ENCODE peak calls at places on chromosomes 12 and 14, in six cellular contexts. One of them, this sample, is unnamed.

GRCh38 chr12:106954462-106955376 is 988 bp upstream of the TMEM263 start:
- DNase-seq in left ventricle myocardium inferior: peak; percentile 39
- DNase-seq in uterus: peak; percentile 52
- DNase-seq in astrocyte of the spinal cord: no peak
- DNase-seq in aorta: peak; percentile 64
- DNase-seq in stomach: no peak
- DNase-seq in this sample: peak; percentile 82

GRCh38 chr14:86540636-86541247 is 1010.8 kb downstream of the FLRT2 start:
- DNase-seq in left ventricle myocardium inferior: no peak
- DNase-seq in uterus: no peak
- DNase-seq in astrocyte of the spinal cord: no peak
- DNase-seq in aorta: no peak
- DNase-seq in stomach: no peak
- DNase-seq in this sample: no peak

GRCh38 chr12:9792961-9793617 is 32.4 kb upstream of the CD69 start:
- DNase-seq in left ventricle myocardium inferior: no peak
- DNase-seq in uterus: no peak
- DNase-seq in astrocyte of the spinal cord: peak; percentile 41
- DNase-seq in aorta: no peak
- DNase-seq in stomach: no peak
- DNase-seq in this sample: no peak

GRCh38 chr14:20794644-20795369 is 7.8 kb downstream of the RNASE1 start:
- DNase-seq in left ventricle myocardium inferior: no peak
- DNase-seq in uterus: no peak
- DNase-seq in astrocyte of the spinal cord: no peak
- DNase-seq in aorta: no peak
- DNase-seq in stomach: no peak
- DNase-seq in this sample: no peak

GRCh38 chr12:105335856-105336255 is 5.4 kb downstream of the C12orf75 start:
- DNase-seq in left ventricle myocardium inferior: no peak
- DNase-seq in uterus: no peak
- DNase-seq in astrocyte of the spinal cord: no peak
- DNase-seq in aorta: no peak
- DNase-seq in stomach: no peak
- DNase-seq in this sample: no peak

GRCh38 chr12:120903382-120903817 is 758 bp downstream of the SPPL3 start:
- DNase-seq in left ventricle myocardium inferior: peak; percentile 64
- DNase-seq in uterus: peak; percentile 38
- DNase-seq in astrocyte of the spinal cord: peak; percentile 9
- DNase-seq in aorta: peak; percentile 78
- DNase-seq in stomach: peak; percentile 57
- DNase-seq in this sample: peak; percentile 90

GRCh38 chr12:127785535-127785934 is 481.4 kb upstream of the TMEM132C start:
- DNase-seq in left ventricle myocardium inferior: no peak
- DNase-seq in uterus: peak; percentile 23
- DNase-seq in astrocyte of the spinal cord: peak; percentile 76
- DNase-seq in aorta: no peak
- DNase-seq in stomach: no peak
- DNase-seq in this sample: no peak

GRCh38 chr12:113142173-113142885 is 6.8 kb upstream of the RASAL1 start:
- DNase-seq in left ventricle myocardium inferior: peak; percentile 44
- DNase-seq in uterus: no peak
- DNase-seq in astrocyte of the spinal cord: no peak
- DNase-seq in aorta: peak; percentile 80
- DNase-seq in stomach: peak; percentile 68
- DNase-seq in this sample: peak; percentile 92

GRCh38 chr12:79183003-79183402 is 318.4 kb downstream of the SYT1 start:
- DNase-seq in left ventricle myocardium inferior: no peak
- DNase-seq in uterus: no peak
- DNase-seq in astrocyte of the spinal cord: no peak
- DNase-seq in aorta: no peak
- DNase-seq in stomach: no peak
- DNase-seq in this sample: no peak

GRCh38 chr12:34394211-34395055 is 372.1 kb downstream of the ALG10 start:
- DNase-seq in left ventricle myocardium inferior: peak; percentile 6
- DNase-seq in uterus: peak; percentile 6
- DNase-seq in astrocyte of the spinal cord: no peak
- DNase-seq in aorta: peak; percentile 26
- DNase-seq in stomach: peak; percentile 13
- DNase-seq in this sample: peak; percentile 35

GRCh38 chr12:115698257-115698656 is 579.2 kb downstream of the MED13L start:
- DNase-seq in left ventricle myocardium inferior: no peak
- DNase-seq in uterus: no peak
- DNase-seq in astrocyte of the spinal cord: no peak
- DNase-seq in aorta: no peak
- DNase-seq in stomach: no peak
- DNase-seq in this sample: no peak

GRCh38 chr12:95259368-95259767 is 41.8 kb downstream of the VEZT start:
- DNase-seq in left ventricle myocardium inferior: no peak
- DNase-seq in uterus: no peak
- DNase-seq in astrocyte of the spinal cord: no peak
- DNase-seq in aorta: no peak
- DNase-seq in stomach: no peak
- DNase-seq in this sample: no peak

GRCh38 chr14:39181693-39182047 is 6.6 kb downstream of the PNN start:
- DNase-seq in left ventricle myocardium inferior: no peak
- DNase-seq in uterus: no peak
- DNase-seq in astrocyte of the spinal cord: no peak
- DNase-seq in aorta: no peak
- DNase-seq in stomach: no peak
- DNase-seq in this sample: no peak

GRCh38 chr12:68001486-68002466 is 12.5 kb downstream of the IFNG-AS1 start:
- DNase-seq in left ventricle myocardium inferior: no peak
- DNase-seq in uterus: no peak
- DNase-seq in astrocyte of the spinal cord: peak; percentile 4
- DNase-seq in aorta: no peak
- DNase-seq in stomach: no peak
- DNase-seq in this sample: no peak

GRCh38 chr12:107984973-107985372 is 144.1 kb upstream of the WSCD2 start:
- DNase-seq in left ventricle myocardium inferior: no peak
- DNase-seq in uterus: no peak
- DNase-seq in astrocyte of the spinal cord: no peak
- DNase-seq in aorta: no peak
- DNase-seq in stomach: no peak
- DNase-seq in this sample: no peak

GRCh38 chr14:22479132-22479531 is 109.9 kb downstream of the DAD1 start:
- DNase-seq in left ventricle myocardium inferior: no peak
- DNase-seq in uterus: no peak
- DNase-seq in astrocyte of the spinal cord: no peak
- DNase-seq in aorta: no peak
- DNase-seq in stomach: no peak
- DNase-seq in this sample: no peak

GRCh38 chr14:22479781-22480464 is 109.1 kb downstream of the DAD1 start:
- DNase-seq in left ventricle myocardium inferior: no peak
- DNase-seq in uterus: no peak
- DNase-seq in astrocyte of the spinal cord: no peak
- DNase-seq in aorta: no peak
- DNase-seq in stomach: no peak
- DNase-seq in this sample: no peak

GRCh38 chr14:22477569-22478194 is 111.3 kb downstream of the DAD1 start:
- DNase-seq in left ventricle myocardium inferior: no peak
- DNase-seq in uterus: no peak
- DNase-seq in astrocyte of the spinal cord: no peak
- DNase-seq in aorta: no peak
- DNase-seq in stomach: no peak
- DNase-seq in this sample: no peak

GRCh38 chr14:22478247-22478646 is 110.8 kb downstream of the DAD1 start:
- DNase-seq in left ventricle myocardium inferior: no peak
- DNase-seq in uterus: no peak
- DNase-seq in astrocyte of the spinal cord: no peak
- DNase-seq in aorta: no peak
- DNase-seq in stomach: no peak
- DNase-seq in this sample: no peak

GRCh38 chr14:22478670-22479069 is 110.4 kb downstream of the DAD1 start:
- DNase-seq in left ventricle myocardium inferior: peak; percentile 38
- DNase-seq in uterus: peak; percentile 76
- DNase-seq in astrocyte of the spinal cord: peak; percentile 34
- DNase-seq in aorta: no peak
- DNase-seq in stomach: no peak
- DNase-seq in this sample: no peak
- H3K4me3 ChIP-seq in left ventricle myocardium inferior: no peak overlapping the region
- H3K4me3 ChIP-seq in uterus: no peak overlapping the region
- H3K4me3 ChIP-seq in astrocyte of the spinal cord: no peak overlapping the region
- H3K4me3 ChIP-seq in aorta: no peak overlapping the region
- H3K4me3 ChIP-seq in stomach: no peak overlapping the region
- H3K4me3 ChIP-seq in this sample: no peak overlapping the region

GRCh38 chr12:56017181-56017580 is 3.7 kb upstream of the IKZF4 start:
- DNase-seq in left ventricle myocardium inferior: no peak
- DNase-seq in uterus: no peak
- DNase-seq in astrocyte of the spinal cord: no peak
- DNase-seq in aorta: no peak
- DNase-seq in stomach: no peak
- DNase-seq in this sample: no peak

GRCh38 chr12:56020437-56021189 is at the start of gene IKZF4:
- DNase-seq in left ventricle myocardium inferior: no peak
- DNase-seq in uterus: peak; percentile 85
- DNase-seq in astrocyte of the spinal cord: peak; percentile 21
- DNase-seq in aorta: peak; percentile 72
- DNase-seq in stomach: no peak
- DNase-seq in this sample: peak; percentile 89

DNA sequence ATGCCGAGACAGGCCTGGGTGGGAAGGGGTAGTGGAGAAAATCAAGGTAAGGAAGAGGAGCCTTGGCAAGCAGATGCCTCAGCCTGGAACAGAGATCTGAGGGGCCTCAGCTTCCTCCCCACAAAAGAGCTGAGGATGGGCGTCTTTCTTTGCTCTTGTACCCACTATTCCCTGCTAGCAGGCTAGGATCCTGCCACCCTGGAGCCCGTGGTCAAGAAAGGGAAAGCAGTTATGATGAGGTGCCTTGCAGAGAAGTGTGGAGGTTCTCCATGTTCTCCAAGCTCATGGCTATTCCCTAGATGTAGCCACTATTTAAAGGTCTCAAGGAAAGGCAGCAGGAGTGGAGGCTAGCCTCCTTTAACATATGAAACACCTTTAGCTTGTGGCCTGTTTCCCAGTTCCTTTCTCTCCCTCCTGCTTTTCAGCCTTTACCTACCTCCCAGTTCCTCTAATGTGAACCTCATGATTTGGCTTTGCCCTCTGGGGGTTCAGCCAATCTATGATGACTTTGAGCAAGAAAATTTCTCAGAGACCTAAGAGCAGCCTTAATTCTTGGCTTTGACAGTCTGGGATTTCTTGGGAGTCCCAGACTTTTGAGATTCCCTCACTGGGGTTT is 1.1 kb downstream of the IKZF4 start:
- DNase-seq in left ventricle myocardium inferior: no peak
- DNase-seq in uterus: no peak
- DNase-seq in astrocyte of the spinal cord: no peak
- DNase-seq in aorta: no peak
- DNase-seq in stomach: no peak
- DNase-seq in this sample: no peak
- H3K4me3 ChIP-seq in left ventricle myocardium inferior: peak overlapping the region; percentile 32
- H3K4me3 ChIP-seq in uterus: peak overlapping the region; percentile 40
- H3K4me3 ChIP-seq in astrocyte of the spinal cord: peak overlapping the region; percentile 26
- H3K4me3 ChIP-seq in aorta: no peak overlapping the region
- H3K4me3 ChIP-seq in stomach: peak overlapping the region; percentile 31
- H3K4me3 ChIP-seq in this sample: peak overlapping the region; percentile 9

GRCh38 chr14:76136476-76137160 is 15.1 kb upstream of the GPATCH2L start:
- DNase-seq in left ventricle myocardium inferior: no peak
- DNase-seq in uterus: no peak
- DNase-seq in astrocyte of the spinal cord: no peak
- DNase-seq in aorta: no peak
- DNase-seq in stomach: no peak
- DNase-seq in this sample: no peak

GRCh38 chr14:76143642-76144041 is 8.1 kb upstream of the GPATCH2L start:
- DNase-seq in left ventricle myocardium inferior: no peak
- DNase-seq in uterus: no peak
- DNase-seq in astrocyte of the spinal cord: no peak
- DNase-seq in aorta: no peak
- DNase-seq in stomach: no peak
- DNase-seq in this sample: no peak

GRCh38 chr14:76138119-76138757 is 13.5 kb upstream of the GPATCH2L start:
- DNase-seq in left ventricle myocardium inferior: no peak
- DNase-seq in uterus: no peak
- DNase-seq in astrocyte of the spinal cord: no peak
- DNase-seq in aorta: no peak
- DNase-seq in stomach: no peak
- DNase-seq in this sample: no peak

GRCh38 chr14:76135722-76136121 is 16.0 kb upstream of the GPATCH2L start:
- DNase-seq in left ventricle myocardium inferior: no peak
- DNase-seq in uterus: no peak
- DNase-seq in astrocyte of the spinal cord: no peak
- DNase-seq in aorta: no peak
- DNase-seq in stomach: no peak
- DNase-seq in this sample: no peak

GRCh38 chr14:76138758-76139723 is 12.7 kb upstream of the GPATCH2L start:
- DNase-seq in left ventricle myocardium inferior: no peak
- DNase-seq in uterus: no peak
- DNase-seq in astrocyte of the spinal cord: no peak
- DNase-seq in aorta: no peak
- DNase-seq in stomach: no peak
- DNase-seq in this sample: no peak
- H3K4me3 ChIP-seq in left ventricle myocardium inferior: peak overlapping the region; percentile 59
- H3K4me3 ChIP-seq in uterus: peak overlapping the region; percentile 19
- H3K4me3 ChIP-seq in astrocyte of the spinal cord: no peak overlapping the region
- H3K4me3 ChIP-seq in aorta: peak overlapping the region; percentile 36
- H3K4me3 ChIP-seq in stomach: peak overlapping the region; percentile 28
- H3K4me3 ChIP-seq in this sample: no peak overlapping the region

DNA sequence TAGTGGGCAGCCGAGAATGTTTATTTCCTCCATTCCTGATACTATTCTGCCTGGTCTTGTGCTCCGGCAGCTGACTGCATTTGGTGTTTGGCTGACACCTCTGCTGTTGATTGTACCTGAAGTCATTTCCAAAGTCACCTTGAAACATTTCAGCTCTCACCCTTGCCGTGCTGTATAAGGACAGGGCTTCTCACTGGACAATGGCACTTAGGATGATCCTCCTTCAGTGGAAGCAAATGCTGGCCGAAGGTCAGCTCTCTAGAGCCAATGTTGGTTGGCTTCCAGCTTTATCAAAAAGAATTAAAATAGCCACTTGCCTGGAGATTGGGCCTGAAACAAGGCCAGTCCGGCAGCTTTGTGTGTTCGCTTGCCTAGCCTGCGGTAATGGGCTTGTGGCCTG is 44.0 kb downstream of the ACACB start:
- DNase-seq in left ventricle myocardium inferior: peak; percentile 21
- DNase-seq in uterus: no peak
- DNase-seq in astrocyte of the spinal cord: no peak
- DNase-seq in aorta: no peak
- DNase-seq in stomach: peak; percentile 20
- DNase-seq in this sample: no peak
- H3K4me3 ChIP-seq in left ventricle myocardium inferior: peak overlapping the region; percentile 4
- H3K4me3 ChIP-seq in uterus: no peak overlapping the region
- H3K4me3 ChIP-seq in astrocyte of the spinal cord: no peak overlapping the region
- H3K4me3 ChIP-seq in aorta: no peak overlapping the region
- H3K4me3 ChIP-seq in stomach: no peak overlapping the region
- H3K4me3 ChIP-seq in this sample: no peak overlapping the region

DNA sequence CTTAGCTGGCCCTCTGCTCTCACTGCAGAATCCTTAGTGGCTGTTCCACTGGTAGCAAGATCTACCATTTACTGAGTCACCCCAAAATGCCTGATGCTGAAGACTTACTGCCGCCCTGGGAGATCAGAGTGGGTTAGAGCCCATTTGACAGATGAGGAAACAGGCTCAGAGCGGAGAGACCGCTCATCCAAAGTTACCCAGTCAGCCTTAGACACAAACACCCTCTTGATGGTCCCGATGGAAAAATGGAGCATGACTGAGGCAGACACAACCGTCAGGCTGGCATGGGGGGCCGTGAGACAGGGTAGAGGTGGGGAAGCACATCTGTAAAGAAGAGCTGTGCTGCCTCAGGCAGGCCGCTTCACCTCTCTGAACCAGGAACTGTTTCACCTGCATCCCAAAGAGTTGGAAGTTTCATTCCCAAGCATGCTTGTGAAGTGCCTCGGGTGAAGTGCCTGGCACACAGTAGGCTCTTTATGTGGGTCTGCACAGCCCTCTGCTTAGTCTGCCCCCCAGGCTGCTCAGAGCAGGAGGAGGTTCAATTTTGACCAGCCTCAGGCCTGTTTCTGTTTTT is 581 bp upstream of the SERPINA1 start:
- DNase-seq in left ventricle myocardium inferior: no peak
- DNase-seq in uterus: no peak
- DNase-seq in astrocyte of the spinal cord: no peak
- DNase-seq in aorta: no peak
- DNase-seq in stomach: no peak
- DNase-seq in this sample: no peak
- H3K4me3 ChIP-seq in left ventricle myocardium inferior: no peak overlapping the region
- H3K4me3 ChIP-seq in uterus: no peak overlapping the region
- H3K4me3 ChIP-seq in astrocyte of the spinal cord: no peak overlapping the region
- H3K4me3 ChIP-seq in aorta: no peak overlapping the region
- H3K4me3 ChIP-seq in stomach: no peak overlapping the region
- H3K4me3 ChIP-seq in this sample: peak overlapping the region; percentile 49

This sample was measured in kidney.